ENCODE peak calls at places on chromosomes 13 and 19, in five cellular contexts. N is astrocyte of the cerebellum, P is AG04450, Z is RWPE1, U is ovary. H is an unnamed sample.

GRCh38 chr13:30394798-30395191 is 27.5 kb upstream of the UBE2L5 start:
- DNase-seq in U (no peak), P (no peak), Z (no peak), N (no peak), H (no peak)

GRCh38 chr19:36256853-36257511 is 42.1 kb downstream of the ZNF146 start:
- DNase-seq in Z (no peak), U (no peak), N (no peak), P (no peak), H (no peak)

GRCh38 chr19:41527079-41527478 is 48.9 kb upstream of the CEACAM21 start:
- DNase-seq in P (no peak), N (no peak), Z (no peak), U (no peak), H (no peak)

GRCh38 chr13:49936943-49937273 is 768 bp upstream of the SPRYD7 start:
- DNase-seq in N (no peak), U (no peak), P (no peak), Z (no peak), H (no peak)

GRCh38 chr13:112842343-112842856 is 126.6 kb upstream of the MCF2L start:
- DNase-seq in N (peak; percentile 76), P (no peak), U (peak; percentile 55), Z (no peak), H (no peak)

GRCh38 chr19:38035515-38036495 is 128.8 kb downstream of the SIPA1L3 start:
- DNase-seq in P (no peak), U (no peak), N (no peak), Z (no peak), H (peak; percentile 77)

GRCh38 chr13:42803563-42804212 is 22.3 kb downstream of the FAM216B start:
- DNase-seq in U (no peak), N (no peak), P (no peak), Z (no peak), H (peak; percentile 17)

GRCh38 chr13:26074706-26075105 is 22.9 kb upstream of the SHISA2 start:
- DNase-seq in U (no peak), P (no peak), N (no peak), Z (no peak), H (no peak)

GRCh38 chr13:76683854-76684253 is 202.4 kb downstream of the KCTD12 start:
- DNase-seq in P (no peak), N (no peak), U (no peak), Z (no peak), H (no peak)

GRCh38 chr13:25920931-25921330 is 130.9 kb downstream of the SHISA2 start:
- DNase-seq in U (no peak), N (no peak), Z (no peak), P (no peak), H (no peak)

GRCh38 chr13:51802601-51803000 is 1.4 kb downstream of the DHRS12 start:
- DNase-seq in N (no peak), P (no peak), Z (no peak), U (no peak), H (no peak)

GRCh38 chr13:99278199-99278598 is 20.0 kb upstream of the GPR18 start:
- DNase-seq in Z (no peak), U (no peak), N (no peak), P (no peak), H (no peak)

GRCh38 chr13:20823071-20823470 is 49.3 kb upstream of the EEF1AKMT1 start:
- DNase-seq in N (no peak), Z (no peak), U (no peak), P (no peak), H (no peak)

GRCh38 chr13:35485451-35485850 is 9.0 kb upstream of the MAB21L1 start:
- DNase-seq in Z (no peak), P (no peak), N (no peak), U (no peak), H (no peak)

GRCh38 chr13:74132152-74132767 is 1.9 kb downstream of the KLF12 start:
- DNase-seq in N (no peak), Z (no peak), P (no peak), U (no peak), H (no peak)

GRCh38 chr13:105518086-105518485 is 1017.4 kb downstream of the EFNB2 start:
- DNase-seq in Z (no peak), P (no peak), U (no peak), N (no peak), H (peak; percentile 5)

GRCh38 chr13:30247406-30247805 is 59.9 kb downstream of the KATNAL1 start:
- DNase-seq in N (no peak), P (no peak), Z (no peak), U (no peak), H (no peak)

GRCh38 chr13:108728370-108728769 is 99.0 kb downstream of the MYO16 start:
- DNase-seq in N (no peak), P (no peak), Z (no peak), U (no peak), H (no peak)

GRCh38 chr13:71811344-71811743 is 55.7 kb downstream of the DACH1 start:
- DNase-seq in P (no peak), U (no peak), Z (no peak), N (no peak), H (no peak)

GRCh38 chr19:44598880-44599279 is 14.5 kb upstream of the IGSF23 start:
- DNase-seq in Z (no peak), N (no peak), P (no peak), U (no peak), H (no peak)

GRCh38 chr19:32662186-32662585 is 12.8 kb downstream of the ANKRD27 start:
- DNase-seq in N (no peak), U (no peak), Z (no peak), P (no peak), H (peak; percentile 17)

GRCh38 chr13:73341748-73342147 is 282.9 kb downstream of the KLF5 start:
- DNase-seq in U (no peak), N (peak; percentile 27), Z (peak; percentile 79), P (no peak), H (peak; percentile 82)

GRCh38 chr19:5995606-5996005 is 17.7 kb upstream of the RANBP3 start:
- DNase-seq in N (no peak), Z (no peak), P (no peak), U (no peak), H (no peak)

GRCh38 chr19:5999693-6000092 is 21.8 kb upstream of the RANBP3 start:
- DNase-seq in N (no peak), Z (no peak), P (no peak), U (no peak), H (no peak)

GRCh38 chr19:5996598-5997320 is 18.8 kb upstream of the RANBP3 start:
- DNase-seq in U (peak; percentile 57), P (no peak), Z (no peak), N (no peak), H (no peak)

GRCh38 chr19:5996102-5996501 is 18.2 kb upstream of the RANBP3 start:
- DNase-seq in U (no peak), P (no peak), Z (no peak), N (no peak), H (no peak)

GRCh38 chr19:5997371-5997770 is 19.4 kb upstream of the RANBP3 start:
- DNase-seq in Z (no peak), P (no peak), U (no peak), N (no peak), H (no peak)
- TF ChIP-seq CTCF in Z (no peak), P (peak; percentile 13), U (no peak), N (peak; percentile 23), H (peak; percentile 60)

DNA sequence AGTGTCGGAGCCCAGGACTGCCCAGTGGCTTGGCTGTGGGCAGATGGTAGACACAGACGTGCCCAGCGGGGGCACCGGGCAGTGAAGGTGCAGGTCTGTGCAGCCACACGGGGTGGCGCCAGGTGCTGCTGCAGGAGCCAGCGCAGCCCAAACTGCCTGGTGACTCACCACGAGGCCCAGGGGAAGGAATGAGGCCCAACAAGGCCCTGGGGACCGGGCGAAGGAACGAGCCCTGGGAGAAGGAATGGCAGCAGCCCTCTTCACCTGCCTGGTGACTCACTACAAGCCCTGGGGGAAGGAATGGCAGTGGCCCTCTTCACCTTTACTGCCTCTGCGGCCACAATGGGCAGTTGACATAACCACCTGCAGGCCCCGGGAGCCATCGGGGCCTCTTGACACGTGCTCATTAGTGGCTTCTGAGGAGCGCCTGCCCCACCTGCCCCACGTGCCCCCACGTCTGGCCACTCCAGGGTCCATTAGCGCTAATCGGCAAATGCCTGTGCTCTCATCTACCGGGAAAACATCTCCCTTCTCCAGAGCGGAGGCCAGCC is 9.3 kb downstream of the MED16 start:
- DNase-seq in P (no peak), U (no peak), Z (peak; percentile 84), N (no peak), H (no peak)
- TF ChIP-seq CTCF in P (no peak), U (no peak), Z (no peak), N (no peak), H (no peak)

DNA sequence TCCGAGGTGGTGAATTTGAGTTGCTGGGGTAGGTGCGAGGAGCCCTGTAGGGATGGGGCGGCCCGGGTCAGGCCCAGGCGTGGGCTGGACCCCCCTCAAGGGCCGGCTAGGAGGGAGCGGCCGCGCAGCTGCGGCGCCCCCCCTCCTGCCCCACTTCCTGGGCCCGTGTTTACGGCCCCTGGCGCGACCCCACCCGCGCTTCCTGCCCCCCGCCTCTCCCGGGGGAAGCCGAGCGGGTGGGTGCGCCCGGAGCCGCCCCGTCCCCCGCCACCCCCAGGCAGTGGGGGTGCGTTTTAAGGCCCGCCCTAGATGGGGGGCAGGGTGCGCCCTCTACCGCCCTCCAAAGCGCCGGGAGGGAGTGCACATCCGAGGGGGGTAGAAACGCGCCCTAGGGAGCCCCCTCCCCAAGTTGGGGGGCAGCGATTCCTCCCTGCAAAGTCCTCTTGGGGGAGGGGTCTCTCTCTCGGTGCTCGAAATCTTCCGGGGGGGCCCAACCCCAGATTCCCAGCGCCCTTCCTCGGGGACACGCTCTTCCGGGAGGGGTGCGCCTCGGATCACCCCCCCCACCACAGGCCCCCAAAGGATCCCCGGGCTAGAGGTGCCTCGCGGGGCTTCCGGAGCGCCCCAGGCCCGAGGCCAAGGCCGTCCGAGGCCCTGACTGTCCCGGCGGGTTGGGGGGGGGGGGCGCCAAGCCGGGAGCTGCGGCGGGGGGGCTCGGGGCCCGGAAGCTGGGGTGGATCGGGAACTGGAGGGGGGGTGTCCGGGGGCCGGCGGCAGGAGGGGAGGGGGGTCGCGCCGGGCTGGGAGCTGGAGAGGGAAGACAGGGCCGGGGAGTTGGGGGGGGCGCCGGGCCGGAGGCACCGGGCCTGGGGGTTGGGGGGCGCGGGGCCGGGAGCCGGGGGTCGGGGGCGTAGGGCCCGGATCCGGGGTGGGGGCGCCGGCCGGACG is 807 bp downstream of the TLE5 start:
- DNase-seq in Z (peak; percentile 35), P (no peak), U (peak; percentile 84), N (no peak), H (no peak)
- TF ChIP-seq CTCF in Z (peak; percentile 31), P (peak; percentile 39), U (peak; percentile 27), N (peak; percentile 41), H (peak; percentile 66)

GRCh38 chr19:50252111-50252886 is 48.9 kb downstream of the MYH14 start:
- DNase-seq in U (no peak), P (no peak), N (no peak), Z (no peak), H (no peak)

GRCh38 chr19:50250450-50251136 is 47.2 kb downstream of the MYH14 start:
- DNase-seq in Z (no peak), P (no peak), U (no peak), N (no peak), H (no peak)

GRCh38 chr19:50249636-50250035 is 46.2 kb downstream of the MYH14 start:
- DNase-seq in P (no peak), U (no peak), Z (no peak), N (no peak), H (no peak)

GRCh38 chr19:50255115-50255514 is 51.7 kb downstream of the MYH14 start:
- DNase-seq in N (no peak), Z (no peak), P (no peak), U (no peak), H (no peak)

DNA sequence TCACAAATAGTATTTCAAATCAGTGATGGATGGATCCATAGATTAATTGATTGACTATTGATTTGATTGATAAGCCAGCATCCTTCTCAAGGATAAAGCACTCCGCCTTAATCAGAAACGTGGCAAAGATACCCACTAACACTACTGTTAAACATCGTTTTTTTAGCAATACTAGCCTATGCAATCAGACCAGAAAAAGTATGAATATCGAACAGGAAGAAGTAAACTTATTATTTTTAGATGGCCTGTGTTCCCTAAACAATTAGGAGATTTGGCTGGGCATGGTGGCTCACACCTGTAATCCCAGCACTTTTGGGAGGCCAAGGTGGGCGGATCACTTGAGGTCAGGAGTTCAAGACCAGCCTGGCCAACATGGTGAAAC is 49.5 kb downstream of the MYH14 start:
- DNase-seq in U (no peak), Z (no peak), N (no peak), P (no peak), H (no peak)
- TF ChIP-seq CTCF in U (no peak), Z (no peak), N (no peak), P (no peak), H (no peak)